ENCODE peak calls at places on chromosomes 13 and 19, in nine cellular contexts. Y is smooth muscle cell of the brain vasculature; R is Caki2; V is GM12865; U is GM13977; X is body of pancreas; E is activated naive CD4-positive, alpha-beta T cell treated with anti-CD3 and anti-CD28 coated beads for 36 hours; D is cardiac muscle cell; M is HS-5. Q is an unnamed sample.
A peak's percentile ranks its signal among the peaks of the same experiment; 100 is the strongest.

GRCh38 chr19:39408392-39409206 is 2.0 kb downstream of the ZFP36 start:
- DNase-seq in U (no peak), X (peak; percentile 71), R (no peak), M (no peak), E (peak; percentile 45), V (no peak), D (no peak), Y (no peak), Q (no peak)

GRCh38 chr13:106398289-106398688 is 137.2 kb downstream of the EFNB2 start:
- DNase-seq in D (no peak), M (no peak), Y (no peak), V (no peak), X (no peak), U (no peak), E (no peak), R (no peak), Q (no peak)

GRCh38 chr19:461664-462551 is 1.1 kb upstream of the SHC2 start:
- DNase-seq in Y (no peak), M (no peak), E (peak; percentile 17), R (no peak), U (no peak), D (peak; percentile 39), X (peak; percentile 92), V (no peak), Q (no peak)

GRCh38 chr13:49300716-49301589 is 53.2 kb downstream of the CDADC1 start:
- DNase-seq in X (peak; percentile 73), E (peak; percentile 78), M (no peak), D (peak; percentile 74), V (peak; percentile 85), U (peak; percentile 84), Y (peak; percentile 55), R (peak; percentile 47), Q (peak; percentile 74)

GRCh38 chr13:67366533-67366932 is 136.4 kb upstream of the PCDH9 start:
- DNase-seq in R (no peak), Y (no peak), V (no peak), D (no peak), E (no peak), X (no peak), M (no peak), U (no peak), Q (no peak)

GRCh38 chr19:29483641-29483920 is 42.2 kb upstream of the VSTM2B start:
- DNase-seq in V (no peak), M (no peak), X (no peak), D (no peak), Y (no peak), U (no peak), R (no peak), E (no peak), Q (no peak)

GRCh38 chr19:13881231-13881691 is 4.3 kb downstream of the NANOS3 start:
- DNase-seq in E (peak; percentile 46), X (no peak), Y (peak; percentile 49), M (no peak), U (no peak), D (peak; percentile 32), R (no peak), V (no peak), Q (no peak)

GRCh38 chr19:34145741-34146202 is 26.5 kb upstream of the LSM14A start:
- DNase-seq in X (peak; percentile 47), Y (no peak), E (peak; percentile 70), V (peak; percentile 68), D (peak; percentile 75), U (peak; percentile 61), R (peak; percentile 29), M (peak; percentile 9), Q (peak; percentile 64)

GRCh38 chr13:40445557-40445990 is 220.9 kb downstream of the FOXO1 start:
- DNase-seq in V (peak; percentile 99), Y (no peak), M (peak; percentile 22), X (peak; percentile 85), E (peak; percentile 54), D (no peak), U (peak; percentile 83), R (peak; percentile 95), Q (peak; percentile 92)

GRCh38 chr13:94598281-94598680 is 2.3 kb upstream of the TGDS start:
- DNase-seq in Y (no peak), R (no peak), V (no peak), D (no peak), X (no peak), E (no peak), M (no peak), U (no peak), Q (no peak)

GRCh38 chr19:20238025-20238623 is 71.1 kb downstream of the ZNF486 start:
- DNase-seq in M (peak; percentile 57), R (peak; percentile 85), E (peak; percentile 97), D (peak; percentile 93), X (peak; percentile 94), V (peak; percentile 71), U (peak; percentile 48), Y (peak; percentile 76), Q (no peak)

GRCh38 chr19:13639342-13639929 is 124.9 kb upstream of the MRI1 start:
- DNase-seq in D (no peak), X (no peak), E (no peak), Y (no peak), U (no peak), V (no peak), R (no peak), M (no peak), Q (no peak)

GRCh38 chr13:41212881-41213280 is 18.5 kb upstream of the KBTBD7 start:
- DNase-seq in V (no peak), E (no peak), X (no peak), U (no peak), M (no peak), D (no peak), R (no peak), Y (no peak), Q (no peak)

GRCh38 chr13:73737214-73737613 is 397.0 kb downstream of the KLF12 start:
- DNase-seq in V (no peak), D (no peak), M (no peak), E (no peak), R (no peak), Y (no peak), U (no peak), X (no peak), Q (no peak)

GRCh38 chr13:50080158-50080855 is 65.1 kb downstream of the KCNRG start:
- DNase-seq in E (peak; percentile 38), X (peak; percentile 16), D (peak; percentile 36), R (peak; percentile 62), V (peak; percentile 47), Y (no peak), U (no peak), M (no peak), Q (peak; percentile 50)

GRCh38 chr13:113022391-113023216 is 53.6 kb downstream of the MCF2L start:
- DNase-seq in R (no peak), Y (no peak), E (no peak), D (peak; percentile 75), X (no peak), V (no peak), U (no peak), M (no peak), Q (peak; percentile 6)

GRCh38 chr19:53365899-53366493 is 491 bp downstream of the ZNF525 start:
- DNase-seq in U (no peak), D (peak; percentile 54), R (no peak), E (peak; percentile 59), X (no peak), M (no peak), V (peak; percentile 60), Y (no peak), Q (no peak)

GRCh38 chr19:12769689-12770088 is 5.7 kb downstream of the HOOK2 start:
- DNase-seq in X (no peak), M (no peak), V (peak; percentile 89), D (peak; percentile 78), Y (no peak), U (no peak), R (no peak), E (peak; percentile 68), Q (no peak)

GRCh38 chr19:30711296-30711695 is 339.1 kb downstream of the ZNF536 start:
- DNase-seq in M (no peak), R (no peak), Y (no peak), V (no peak), X (no peak), U (no peak), D (no peak), E (no peak), Q (no peak)

GRCh38 chr19:13089139-13089856 is 13.4 kb downstream of the LYL1 start:
- DNase-seq in M (no peak), X (no peak), E (peak; percentile 26), U (peak; percentile 62), D (no peak), Y (no peak), R (no peak), V (peak; percentile 35), Q (no peak)

GRCh38 chr19:55441692-55442321 is 1.3 kb downstream of the SHISA7 start:
- DNase-seq in D (no peak), V (no peak), Y (no peak), X (no peak), U (no peak), R (no peak), M (no peak), E (no peak), Q (no peak)

GRCh38 chr13:45162194-45162593 is 38.7 kb downstream of the KCTD4 start:
- DNase-seq in R (no peak), E (no peak), V (no peak), Y (no peak), M (no peak), X (no peak), D (no peak), U (no peak), Q (no peak)

GRCh38 chr13:76383671-76384461 is 502.3 kb downstream of the KCTD12 start:
- DNase-seq in R (peak; percentile 47), E (no peak), Y (peak; percentile 86), M (peak; percentile 20), V (no peak), U (no peak), X (peak; percentile 21), D (peak; percentile 38), Q (peak; percentile 10)

GRCh38 chr13:78607409-78608253 is 4.3 kb upstream of the POU4F1 start:
- DNase-seq in X (no peak), E (no peak), M (no peak), U (no peak), Y (no peak), V (no peak), R (no peak), D (no peak), Q (no peak)

GRCh38 chr19:8366961-8367326 is 3.0 kb downstream of the ANGPTL4 start:
- DNase-seq in E (no peak), R (no peak), Y (no peak), D (no peak), X (peak; percentile 64), V (no peak), M (no peak), U (no peak), Q (no peak)

GRCh38 chr13:113508531-113509254 is 18.2 kb upstream of the DCUN1D2 start:
- DNase-seq in R (no peak), V (no peak), D (no peak), Y (no peak), X (peak; percentile 30), M (no peak), U (no peak), E (no peak), Q (no peak)

GRCh38 chr13:33058816-33059215 is 42.6 kb downstream of the KL start:
- DNase-seq in U (no peak), X (no peak), R (no peak), M (no peak), Y (no peak), D (no peak), V (no peak), E (no peak), Q (no peak)

GRCh38 chr13:34931572-34931971 is 10.5 kb upstream of the NBEA start:
- DNase-seq in M (peak; percentile 11), D (no peak), V (no peak), X (no peak), Y (no peak), E (no peak), U (no peak), R (no peak), Q (peak; percentile 14)

GRCh38 chr13:78998736-78999135 is 339.8 kb upstream of the OBI1 start:
- DNase-seq in M (no peak), X (no peak), Y (no peak), V (no peak), R (no peak), E (no peak), D (no peak), U (no peak), Q (no peak)

GRCh38 chr19:10074153-10074552 is 12.0 kb upstream of the SHFL start:
- DNase-seq in E (peak; percentile 67), U (peak; percentile 50), X (no peak), V (peak; percentile 76), Y (no peak), R (no peak), M (no peak), D (no peak), Q (peak; percentile 59)

GRCh38 chr13:50412046-50412617 is 396.9 kb downstream of the KCNRG start:
- DNase-seq in Y (no peak), V (no peak), R (no peak), E (no peak), X (no peak), D (no peak), M (no peak), U (no peak), Q (no peak)